ENCODE peak calls at places on chromosome 9, in four cellular contexts. M is colonic mucosa, N is endodermal cell, H is right lobe of liver. O is an unnamed sample.

GRCh38 chr9:89759563-89759962 is 154.8 kb downstream of the GADD45G start:
- DNase-seq in M (no peak), N (no peak), H (no peak), O (no peak)

GRCh38 chr9:79621916-79622575 is 50.3 kb downstream of the TLE4 start:
- DNase-seq in M (no peak), N (no peak), H (no peak), O (no peak)

GRCh38 chr9:98607152-98607551 is 101.6 kb downstream of the GABBR2 start:
- DNase-seq in M (no peak), N (no peak), H (no peak), O (no peak)

GRCh38 chr9:90642570-90643539 is at the start of gene DIRAS2:
- DNase-seq in M (peak; percentile 27), N (peak; percentile 89), H (peak; percentile 82), O (peak; percentile 84)

GRCh38 chr9:122051401-122052346 is 41.4 kb downstream of the TTLL11 start:
- DNase-seq in M (no peak), N (no peak), H (no peak), O (no peak)

GRCh38 chr9:83469722-83470121 is 68.5 kb downstream of the FRMD3 start:
- DNase-seq in M (no peak), N (no peak), H (no peak), O (no peak)

GRCh38 chr9:120652902-120653301 is 61.4 kb downstream of the MEGF9 start:
- DNase-seq in M (no peak), N (no peak), H (no peak), O (no peak)

GRCh38 chr9:76086521-76086920 is 196.0 kb downstream of the PCSK5 start:
- DNase-seq in M (no peak), N (no peak), H (no peak), O (no peak)

DNA sequence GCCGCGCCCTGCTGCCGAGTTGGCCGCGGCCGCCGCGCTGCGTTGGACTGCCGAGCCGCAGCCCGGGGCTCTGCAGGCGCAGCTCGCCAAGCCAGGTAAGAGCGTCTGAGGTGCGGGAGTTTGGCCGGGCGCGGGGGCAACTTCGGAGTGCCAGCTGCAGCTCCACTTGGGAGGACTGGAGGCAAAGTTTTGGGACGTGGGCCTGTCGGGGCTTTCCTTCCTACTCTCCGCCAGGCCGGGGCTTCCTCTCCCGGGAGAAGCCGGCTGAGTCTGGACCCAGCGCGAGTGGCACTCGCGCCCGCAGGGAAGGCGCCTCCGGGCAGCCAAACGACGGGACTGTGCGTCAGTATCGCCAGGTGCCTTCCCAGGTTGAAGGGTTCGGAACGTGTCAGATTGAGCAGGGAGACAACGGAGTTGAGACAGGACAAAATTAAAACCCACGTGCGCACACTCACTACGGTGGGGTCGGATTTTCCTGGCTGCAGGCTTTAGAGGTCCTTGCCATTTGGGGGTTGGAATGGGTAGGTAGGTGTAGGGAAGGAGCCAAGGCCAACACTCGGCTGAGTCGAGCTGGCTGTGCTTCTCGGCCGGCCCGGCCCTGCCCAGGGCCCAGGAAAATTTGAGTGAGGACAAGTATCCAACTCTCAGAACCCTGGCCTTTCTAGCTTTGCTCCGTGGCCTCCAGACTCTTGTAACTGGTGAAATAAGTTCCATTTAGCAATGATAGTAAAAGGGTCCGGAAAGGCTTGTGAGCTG is 1.1 kb downstream of the DMRT3 start:
- DNase-seq in M (no peak), N (no peak), H (no peak), O (no peak)
- H3K9me3 ChIP-seq in M (no peaks in the 10 kb centered on the region), N (no peaks in the 10 kb centered on the region), H (no peaks in the 10 kb centered on the region), O (no peaks in the 10 kb centered on the region)

DNA sequence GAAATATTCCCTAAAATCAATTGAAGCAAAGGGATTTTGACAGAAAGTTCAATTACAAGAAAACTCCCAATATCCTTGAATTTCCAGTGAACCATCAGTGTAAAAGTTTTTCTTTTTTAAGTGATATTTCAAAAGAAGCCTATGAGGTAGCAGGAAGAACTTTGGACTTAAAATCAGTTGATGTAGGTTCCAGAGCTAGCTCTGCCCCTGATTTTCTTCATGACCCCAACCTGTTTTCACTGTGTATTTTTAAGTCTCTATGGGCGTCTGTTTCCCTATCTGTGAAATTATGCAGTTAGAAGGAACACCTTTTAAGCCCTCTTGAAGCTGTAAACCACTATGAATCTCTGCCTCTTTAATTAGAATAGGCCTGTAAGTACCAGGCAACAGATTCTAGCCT is 66.2 kb upstream of the SLC1A1 start:
- DNase-seq in M (no peak), N (no peak), H (no peak), O (no peak)
- H3K4me3 ChIP-seq in M (no peak overlapping the region), N (no peak overlapping the region), H (no peak overlapping the region), O (no peak overlapping the region)

GRCh38 chr9:126793686-126794417 is 11.0 kb upstream of the ZBTB43 start:
- DNase-seq in M (no peak), N (no peak), H (no peak), O (no peak)
- H3K27ac ChIP-seq in M (no peak overlapping the region), N (no peak overlapping the region), H (no peak overlapping the region), O (peak overlapping the region; percentile 27)

GRCh38 chr9:96771124-96771523 is 6.8 kb downstream of the ZNF510 start:
- DNase-seq in M (no peak), N (no peak), H (no peak), O (no peak)

GRCh38 chr9:96762562-96762961 is 15.3 kb downstream of the ZNF510 start:
- DNase-seq in M (no peak), N (no peak), H (no peak), O (no peak)

GRCh38 chr9:96769989-96770388 is 7.9 kb downstream of the ZNF510 start:
- DNase-seq in M (no peak), N (no peak), H (no peak), O (no peak)

GRCh38 chr9:96766199-96766598 is 11.7 kb downstream of the ZNF510 start:
- DNase-seq in M (no peak), N (no peak), H (no peak), O (no peak)
- H3K9me3 ChIP-seq in M (no peaks in the 10 kb centered on the region), N (peaks cover 100% of the 10 kb centered on the region), H (peaks cover 49% of the 10 kb centered on the region), O (peaks cover 51% of the 10 kb centered on the region)

GRCh38 chr9:95018099-95018927 is 291.8 kb downstream of the AOPEP start:
- DNase-seq in M (no peak), N (no peak), H (no peak), O (no peak)
- H3K4me3 ChIP-seq in M (no peak overlapping the region), N (no peak overlapping the region), H (no peak overlapping the region), O (no peak overlapping the region)

O was measured in WERI-Rb-1.